ENCODE peak calls at places on chromosomes 5 and 9, in six cellular contexts. One of them, this sample, is unnamed.

GRCh38 chr5:87081511-87082372 is 185.9 kb upstream of the RASA1 start:
- DNase-seq in H7: no peak
- DNase-seq in mucosa of descending colon: no peak
- DNase-seq in astrocyte: no peak
- DNase-seq in mammary epithelial cell: no peak
- DNase-seq in right lobe of liver: no peak
- DNase-seq in this sample: no peak

GRCh38 chr5:77904362-77904761 is 128.2 kb upstream of the TBCA start:
- DNase-seq in H7: no peak
- DNase-seq in mucosa of descending colon: no peak
- DNase-seq in astrocyte: no peak
- DNase-seq in mammary epithelial cell: no peak
- DNase-seq in right lobe of liver: no peak
- DNase-seq in this sample: no peak

GRCh38 chr9:137138058-137138697 is 776 bp upstream of the GRIN1 start:
- DNase-seq in H7: peak; percentile 89
- DNase-seq in mucosa of descending colon: no peak
- DNase-seq in astrocyte: no peak
- DNase-seq in mammary epithelial cell: no peak
- DNase-seq in right lobe of liver: no peak
- DNase-seq in this sample: no peak

GRCh38 chr9:16659096-16659495 is 211.4 kb downstream of the BNC2 start:
- DNase-seq in H7: no peak
- DNase-seq in mucosa of descending colon: no peak
- DNase-seq in astrocyte: no peak
- DNase-seq in mammary epithelial cell: no peak
- DNase-seq in right lobe of liver: no peak
- DNase-seq in this sample: no peak

GRCh38 chr5:1021136-1021968 is 12.8 kb downstream of the NKD2 start:
- DNase-seq in H7: peak; percentile 91
- DNase-seq in mucosa of descending colon: peak; percentile 17
- DNase-seq in astrocyte: no peak
- DNase-seq in mammary epithelial cell: no peak
- DNase-seq in right lobe of liver: peak; percentile 31
- DNase-seq in this sample: no peak

GRCh38 chr9:132181796-132182521 is 20.1 kb downstream of the NTNG2 start:
- DNase-seq in H7: no peak
- DNase-seq in mucosa of descending colon: no peak
- DNase-seq in astrocyte: no peak
- DNase-seq in mammary epithelial cell: no peak
- DNase-seq in right lobe of liver: no peak
- DNase-seq in this sample: no peak

GRCh38 chr5:93359958-93360305 is 221.1 kb downstream of the NR2F1-AS1 start:
- DNase-seq in H7: no peak
- DNase-seq in mucosa of descending colon: no peak
- DNase-seq in astrocyte: no peak
- DNase-seq in mammary epithelial cell: no peak
- DNase-seq in right lobe of liver: no peak
- DNase-seq in this sample: no peak

GRCh38 chr9:77805810-77806209 is 157.7 kb upstream of the GNA14 start:
- DNase-seq in H7: no peak
- DNase-seq in mucosa of descending colon: no peak
- DNase-seq in astrocyte: no peak
- DNase-seq in mammary epithelial cell: no peak
- DNase-seq in right lobe of liver: no peak
- DNase-seq in this sample: no peak

GRCh38 chr9:105142406-105143092 is 101.9 kb upstream of the SLC44A1 start:
- DNase-seq in H7: no peak
- DNase-seq in mucosa of descending colon: no peak
- DNase-seq in astrocyte: peak; percentile 89
- DNase-seq in mammary epithelial cell: no peak
- DNase-seq in right lobe of liver: no peak
- DNase-seq in this sample: peak; percentile 64

GRCh38 chr9:92147030-92147853 is 32.0 kb upstream of the SPTLC1 start:
- DNase-seq in H7: peak; percentile 56
- DNase-seq in mucosa of descending colon: no peak
- DNase-seq in astrocyte: peak; percentile 93
- DNase-seq in mammary epithelial cell: peak; percentile 90
- DNase-seq in right lobe of liver: no peak
- DNase-seq in this sample: peak; percentile 98

GRCh38 chr9:34651286-34651685 is 699 bp upstream of the IL11RA start:
- DNase-seq in H7: peak; percentile 28
- DNase-seq in mucosa of descending colon: peak; percentile 49
- DNase-seq in astrocyte: peak; percentile 33
- DNase-seq in mammary epithelial cell: peak; percentile 60
- DNase-seq in right lobe of liver: no peak
- DNase-seq in this sample: peak; percentile 28

GRCh38 chr9:78971505-78971904 is 600.3 kb upstream of the TLE4 start:
- DNase-seq in H7: no peak
- DNase-seq in mucosa of descending colon: no peak
- DNase-seq in astrocyte: no peak
- DNase-seq in mammary epithelial cell: no peak
- DNase-seq in right lobe of liver: no peak
- DNase-seq in this sample: no peak

GRCh38 chr9:132099741-132100407 is 20.2 kb upstream of the MED27 start:
- DNase-seq in H7: no peak
- DNase-seq in mucosa of descending colon: no peak
- DNase-seq in astrocyte: no peak
- DNase-seq in mammary epithelial cell: peak; percentile 28
- DNase-seq in right lobe of liver: no peak
- DNase-seq in this sample: no peak

GRCh38 chr5:128015978-128016377 is 67.6 kb upstream of the SLC12A2 start:
- DNase-seq in H7: no peak
- DNase-seq in mucosa of descending colon: no peak
- DNase-seq in astrocyte: no peak
- DNase-seq in mammary epithelial cell: no peak
- DNase-seq in right lobe of liver: no peak
- DNase-seq in this sample: peak; percentile 12

GRCh38 chr5:9570876-9571275 is 25.0 kb upstream of the SEMA5A start:
- DNase-seq in H7: no peak
- DNase-seq in mucosa of descending colon: no peak
- DNase-seq in astrocyte: no peak
- DNase-seq in mammary epithelial cell: no peak
- DNase-seq in right lobe of liver: no peak
- DNase-seq in this sample: no peak

GRCh38 chr5:142439208-142439607 is 114.4 kb upstream of the SPRY4 start:
- DNase-seq in H7: no peak
- DNase-seq in mucosa of descending colon: no peak
- DNase-seq in astrocyte: no peak
- DNase-seq in mammary epithelial cell: no peak
- DNase-seq in right lobe of liver: no peak
- DNase-seq in this sample: peak; percentile 29

GRCh38 chr5:178496661-178497060 is 93.5 kb downstream of the COL23A1 start:
- DNase-seq in H7: no peak
- DNase-seq in mucosa of descending colon: no peak
- DNase-seq in astrocyte: no peak
- DNase-seq in mammary epithelial cell: no peak
- DNase-seq in right lobe of liver: no peak
- DNase-seq in this sample: peak; percentile 2

GRCh38 chr5:152593388-152593787 is 188.3 kb upstream of the NMUR2 start:
- DNase-seq in H7: peak; percentile 2
- DNase-seq in mucosa of descending colon: no peak
- DNase-seq in astrocyte: no peak
- DNase-seq in mammary epithelial cell: no peak
- DNase-seq in right lobe of liver: no peak
- DNase-seq in this sample: no peak

GRCh38 chr5:144484124-144484897 is 313.6 kb downstream of the KCTD16 start:
- DNase-seq in H7: no peak
- DNase-seq in mucosa of descending colon: no peak
- DNase-seq in astrocyte: peak; percentile 89
- DNase-seq in mammary epithelial cell: peak; percentile 32
- DNase-seq in right lobe of liver: no peak
- DNase-seq in this sample: peak; percentile 24

GRCh38 chr5:90888511-90889324 is 330.1 kb downstream of the ADGRV1 start:
- DNase-seq in H7: no peak
- DNase-seq in mucosa of descending colon: no peak
- DNase-seq in astrocyte: peak; percentile 85
- DNase-seq in mammary epithelial cell: peak; percentile 65
- DNase-seq in right lobe of liver: no peak
- DNase-seq in this sample: no peak

GRCh38 chr5:34578962-34579361 is 77.2 kb upstream of the RAI14 start:
- DNase-seq in H7: no peak
- DNase-seq in mucosa of descending colon: no peak
- DNase-seq in astrocyte: no peak
- DNase-seq in mammary epithelial cell: no peak
- DNase-seq in right lobe of liver: no peak
- DNase-seq in this sample: no peak

GRCh38 chr5:98771389-98772109 is 1.9 kb upstream of the RGMB start:
- DNase-seq in H7: peak; percentile 70
- DNase-seq in mucosa of descending colon: peak; percentile 35
- DNase-seq in astrocyte: peak; percentile 76
- DNase-seq in mammary epithelial cell: peak; percentile 73
- DNase-seq in right lobe of liver: no peak
- DNase-seq in this sample: peak; percentile 90

GRCh38 chr5:65924366-65925093 is 1.8 kb upstream of the ERBIN start:
- DNase-seq in H7: no peak
- DNase-seq in mucosa of descending colon: no peak
- DNase-seq in astrocyte: no peak
- DNase-seq in mammary epithelial cell: no peak
- DNase-seq in right lobe of liver: no peak
- DNase-seq in this sample: no peak

GRCh38 chr9:78438765-78439164 is 141.8 kb downstream of the PSAT1 start:
- DNase-seq in H7: no peak
- DNase-seq in mucosa of descending colon: no peak
- DNase-seq in astrocyte: no peak
- DNase-seq in mammary epithelial cell: no peak
- DNase-seq in right lobe of liver: no peak
- DNase-seq in this sample: no peak

GRCh38 chr5:67541869-67542268 is 345.3 kb upstream of the CD180 start:
- DNase-seq in H7: no peak
- DNase-seq in mucosa of descending colon: no peak
- DNase-seq in astrocyte: no peak
- DNase-seq in mammary epithelial cell: no peak
- DNase-seq in right lobe of liver: no peak
- DNase-seq in this sample: no peak

GRCh38 chr5:67538343-67538670 is 341.7 kb upstream of the CD180 start:
- DNase-seq in H7: no peak
- DNase-seq in mucosa of descending colon: no peak
- DNase-seq in astrocyte: no peak
- DNase-seq in mammary epithelial cell: no peak
- DNase-seq in right lobe of liver: no peak
- DNase-seq in this sample: no peak

GRCh38 chr5:67538855-67539506 is 342.4 kb upstream of the CD180 start:
- DNase-seq in H7: no peak
- DNase-seq in mucosa of descending colon: no peak
- DNase-seq in astrocyte: no peak
- DNase-seq in mammary epithelial cell: no peak
- DNase-seq in right lobe of liver: no peak
- DNase-seq in this sample: no peak

GRCh38 chr5:67537439-67538342 is 341.1 kb upstream of the CD180 start:
- DNase-seq in H7: no peak
- DNase-seq in mucosa of descending colon: no peak
- DNase-seq in astrocyte: no peak
- DNase-seq in mammary epithelial cell: peak; percentile 1
- DNase-seq in right lobe of liver: no peak
- DNase-seq in this sample: no peak

GRCh38 chr5:67536892-67537291 is 340.3 kb upstream of the CD180 start:
- DNase-seq in H7: no peak
- DNase-seq in mucosa of descending colon: no peak
- DNase-seq in astrocyte: no peak
- DNase-seq in mammary epithelial cell: no peak
- DNase-seq in right lobe of liver: no peak
- DNase-seq in this sample: no peak
- H3K4me3 ChIP-seq in H7: no peak overlapping the region
- H3K4me3 ChIP-seq in mucosa of descending colon: no peak overlapping the region
- H3K4me3 ChIP-seq in astrocyte: no peak overlapping the region
- H3K4me3 ChIP-seq in mammary epithelial cell: no peak overlapping the region
- H3K4me3 ChIP-seq in right lobe of liver: no peak overlapping the region
- H3K4me3 ChIP-seq in this sample: no peak overlapping the region

GRCh38 chr5:10686890-10687289 is 74.1 kb downstream of the DAP start:
- DNase-seq in H7: no peak
- DNase-seq in mucosa of descending colon: no peak
- DNase-seq in astrocyte: no peak
- DNase-seq in mammary epithelial cell: no peak
- DNase-seq in right lobe of liver: no peak
- DNase-seq in this sample: no peak
- H3K36me3 ChIP-seq in H7: no peaks in the 10 kb centered on the region
- H3K36me3 ChIP-seq in mucosa of descending colon: no peaks in the 10 kb centered on the region
- H3K36me3 ChIP-seq in astrocyte: peaks cover 6% of the 10 kb centered on the region
- H3K36me3 ChIP-seq in mammary epithelial cell: no peaks in the 10 kb centered on the region
- H3K36me3 ChIP-seq in right lobe of liver: peaks cover 11% of the 10 kb centered on the region
- H3K36me3 ChIP-seq in this sample: peaks cover 8% of the 10 kb centered on the region

DNA sequence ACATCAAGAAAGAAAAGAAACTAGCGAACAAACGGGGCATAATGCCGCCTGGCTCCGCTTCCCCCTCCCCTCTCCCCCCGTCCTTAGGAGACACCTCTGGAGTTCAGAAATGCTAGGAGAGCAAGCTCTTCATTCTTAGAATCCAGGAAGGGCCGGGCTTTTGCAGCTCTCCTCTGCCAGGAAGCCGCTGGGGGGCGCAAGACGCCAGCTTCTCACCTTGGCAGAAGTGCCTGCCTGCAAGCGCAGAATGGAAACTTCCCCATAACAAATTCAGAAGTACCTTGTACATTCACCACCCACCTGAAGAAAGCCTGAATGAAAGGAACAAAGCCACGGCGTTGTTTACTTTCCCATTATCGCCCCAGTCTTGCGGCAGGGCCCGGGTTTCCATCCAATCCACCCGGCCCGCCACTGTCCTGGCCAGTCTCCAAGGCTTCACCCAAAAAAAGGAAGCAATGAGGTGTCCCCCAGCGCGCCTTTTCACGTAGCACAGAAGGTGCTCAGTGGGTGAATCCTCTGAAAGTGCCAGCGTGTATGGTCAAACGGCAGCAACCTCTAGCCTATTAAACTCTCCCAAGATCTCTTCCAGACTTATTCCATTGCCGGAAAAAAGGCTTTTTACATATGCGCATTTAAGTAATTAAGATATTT is 1.7 kb upstream of the GADD45G start:
- DNase-seq in H7: peak; percentile 87
- DNase-seq in mucosa of descending colon: peak; percentile 96
- DNase-seq in astrocyte: peak; percentile 60
- DNase-seq in mammary epithelial cell: peak; percentile 72
- DNase-seq in right lobe of liver: peak; percentile 94
- DNase-seq in this sample: peak; percentile 76
- H3K4me3 ChIP-seq in H7: peak overlapping the region; percentile 38
- H3K4me3 ChIP-seq in mucosa of descending colon: no peak overlapping the region
- H3K4me3 ChIP-seq in astrocyte: no peak overlapping the region
- H3K4me3 ChIP-seq in mammary epithelial cell: peak overlapping the region; percentile 19
- H3K4me3 ChIP-seq in right lobe of liver: peak overlapping the region; percentile 72
- H3K4me3 ChIP-seq in this sample: no peak overlapping the region

GRCh38 chr5:177439518-177440053 is 7.0 kb upstream of the PRR7 start:
- DNase-seq in H7: no peak
- DNase-seq in mucosa of descending colon: no peak
- DNase-seq in astrocyte: no peak
- DNase-seq in mammary epithelial cell: no peak
- DNase-seq in right lobe of liver: no peak
- DNase-seq in this sample: no peak
- H3K36me3 ChIP-seq in H7: peaks cover 15% of the 10 kb centered on the region
- H3K36me3 ChIP-seq in mucosa of descending colon: no peaks in the 10 kb centered on the region
- H3K36me3 ChIP-seq in astrocyte: peaks cover under 1% of the 10 kb centered on the region
- H3K36me3 ChIP-seq in mammary epithelial cell: no peaks in the 10 kb centered on the region
- H3K36me3 ChIP-seq in right lobe of liver: no peaks in the 10 kb centered on the region
- H3K36me3 ChIP-seq in this sample: peaks cover 32% of the 10 kb centered on the region

GRCh38 chr5:134365604-134366003 is 1.4 kb downstream of the CDKL3 start:
- DNase-seq in H7: no peak
- DNase-seq in mucosa of descending colon: no peak
- DNase-seq in astrocyte: no peak
- DNase-seq in mammary epithelial cell: no peak
- DNase-seq in right lobe of liver: no peak
- DNase-seq in this sample: no peak
- H3K4me3 ChIP-seq in H7: no peak overlapping the region
- H3K4me3 ChIP-seq in mucosa of descending colon: no peak overlapping the region
- H3K4me3 ChIP-seq in astrocyte: no peak overlapping the region
- H3K4me3 ChIP-seq in mammary epithelial cell: no peak overlapping the region
- H3K4me3 ChIP-seq in right lobe of liver: no peak overlapping the region
- H3K4me3 ChIP-seq in this sample: no peak overlapping the region

This sample was measured in brain microvascular endothelial cell.